ENCODE peak calls at places on chromosomes 7 and 10, in ten cellular contexts. One of them, this sample, is unnamed.
A peak's percentile ranks its signal among the peaks of the same experiment; 100 is the strongest.

GRCh38 chr7:47292832-47293309 is 289.0 kb downstream of the TNS3 start:
- DNase-seq in astrocyte of the cerebellum: no peak
- DNase-seq in activated CD4-positive, CD25-positive, alpha-beta regulatory T cell treated with anti-CD3 and anti-CD28 coated beads, Interleukin-2, amount 50 U/mL, for 16 hours: no peak
- DNase-seq in activated naive CD8-positive, alpha-beta T cell treated with anti-CD3 and anti-CD28 coated beads, Interleukin-2, amount 50 U/mL, for 24 hours: no peak
- DNase-seq in nucleus accumbens: no peak
- DNase-seq in hypothalamus: no peak
- DNase-seq in AG09309: no peak
- DNase-seq in iris pigment epithelial cell: peak; percentile 31
- DNase-seq in MCF 10A: no peak
- DNase-seq in sigmoid colon: no peak
- DNase-seq in this sample: no peak

GRCh38 chr10:107043461-107043860 is 121.0 kb downstream of the SORCS1 start:
- DNase-seq in astrocyte of the cerebellum: no peak
- DNase-seq in activated CD4-positive, CD25-positive, alpha-beta regulatory T cell treated with anti-CD3 and anti-CD28 coated beads, Interleukin-2, amount 50 U/mL, for 16 hours: no peak
- DNase-seq in activated naive CD8-positive, alpha-beta T cell treated with anti-CD3 and anti-CD28 coated beads, Interleukin-2, amount 50 U/mL, for 24 hours: no peak
- DNase-seq in nucleus accumbens: no peak
- DNase-seq in hypothalamus: no peak
- DNase-seq in AG09309: no peak
- DNase-seq in iris pigment epithelial cell: no peak
- DNase-seq in MCF 10A: no peak
- DNase-seq in sigmoid colon: no peak
- DNase-seq in this sample: no peak

GRCh38 chr7:158252081-158252836 is 335.4 kb downstream of the PTPRN2 start:
- DNase-seq in astrocyte of the cerebellum: no peak
- DNase-seq in activated CD4-positive, CD25-positive, alpha-beta regulatory T cell treated with anti-CD3 and anti-CD28 coated beads, Interleukin-2, amount 50 U/mL, for 16 hours: no peak
- DNase-seq in activated naive CD8-positive, alpha-beta T cell treated with anti-CD3 and anti-CD28 coated beads, Interleukin-2, amount 50 U/mL, for 24 hours: no peak
- DNase-seq in nucleus accumbens: no peak
- DNase-seq in hypothalamus: peak; percentile 33
- DNase-seq in AG09309: no peak
- DNase-seq in iris pigment epithelial cell: no peak
- DNase-seq in MCF 10A: no peak
- DNase-seq in sigmoid colon: peak; percentile 50
- DNase-seq in this sample: no peak

GRCh38 chr7:155869784-155870076 is 57.5 kb upstream of the SHH start:
- DNase-seq in astrocyte of the cerebellum: no peak
- DNase-seq in activated CD4-positive, CD25-positive, alpha-beta regulatory T cell treated with anti-CD3 and anti-CD28 coated beads, Interleukin-2, amount 50 U/mL, for 16 hours: no peak
- DNase-seq in activated naive CD8-positive, alpha-beta T cell treated with anti-CD3 and anti-CD28 coated beads, Interleukin-2, amount 50 U/mL, for 24 hours: no peak
- DNase-seq in nucleus accumbens: no peak
- DNase-seq in hypothalamus: no peak
- DNase-seq in AG09309: no peak
- DNase-seq in iris pigment epithelial cell: no peak
- DNase-seq in MCF 10A: no peak
- DNase-seq in sigmoid colon: peak; percentile 41
- DNase-seq in this sample: no peak

GRCh38 chr7:45026984-45027773 is 27.2 kb downstream of the CCM2 start:
- DNase-seq in astrocyte of the cerebellum: no peak
- DNase-seq in activated CD4-positive, CD25-positive, alpha-beta regulatory T cell treated with anti-CD3 and anti-CD28 coated beads, Interleukin-2, amount 50 U/mL, for 16 hours: no peak
- DNase-seq in activated naive CD8-positive, alpha-beta T cell treated with anti-CD3 and anti-CD28 coated beads, Interleukin-2, amount 50 U/mL, for 24 hours: peak; percentile 18
- DNase-seq in nucleus accumbens: no peak
- DNase-seq in hypothalamus: no peak
- DNase-seq in AG09309: no peak
- DNase-seq in iris pigment epithelial cell: peak; percentile 55
- DNase-seq in MCF 10A: no peak
- DNase-seq in sigmoid colon: no peak
- DNase-seq in this sample: no peak

GRCh38 chr10:112843623-112844022 is 106.4 kb upstream of the TCF7L2 start:
- DNase-seq in astrocyte of the cerebellum: no peak
- DNase-seq in activated CD4-positive, CD25-positive, alpha-beta regulatory T cell treated with anti-CD3 and anti-CD28 coated beads, Interleukin-2, amount 50 U/mL, for 16 hours: no peak
- DNase-seq in activated naive CD8-positive, alpha-beta T cell treated with anti-CD3 and anti-CD28 coated beads, Interleukin-2, amount 50 U/mL, for 24 hours: no peak
- DNase-seq in nucleus accumbens: no peak
- DNase-seq in hypothalamus: no peak
- DNase-seq in AG09309: no peak
- DNase-seq in iris pigment epithelial cell: peak; percentile 9
- DNase-seq in MCF 10A: no peak
- DNase-seq in sigmoid colon: no peak
- DNase-seq in this sample: no peak

GRCh38 chr7:103914147-103914899 is 75.1 kb downstream of the RELN start:
- DNase-seq in astrocyte of the cerebellum: no peak
- DNase-seq in activated CD4-positive, CD25-positive, alpha-beta regulatory T cell treated with anti-CD3 and anti-CD28 coated beads, Interleukin-2, amount 50 U/mL, for 16 hours: no peak
- DNase-seq in activated naive CD8-positive, alpha-beta T cell treated with anti-CD3 and anti-CD28 coated beads, Interleukin-2, amount 50 U/mL, for 24 hours: no peak
- DNase-seq in nucleus accumbens: no peak
- DNase-seq in hypothalamus: no peak
- DNase-seq in AG09309: no peak
- DNase-seq in iris pigment epithelial cell: peak; percentile 32
- DNase-seq in MCF 10A: no peak
- DNase-seq in sigmoid colon: no peak
- DNase-seq in this sample: no peak

GRCh38 chr10:1432161-1432560 is 305.2 kb downstream of the ADARB2 start:
- DNase-seq in astrocyte of the cerebellum: no peak
- DNase-seq in activated CD4-positive, CD25-positive, alpha-beta regulatory T cell treated with anti-CD3 and anti-CD28 coated beads, Interleukin-2, amount 50 U/mL, for 16 hours: no peak
- DNase-seq in activated naive CD8-positive, alpha-beta T cell treated with anti-CD3 and anti-CD28 coated beads, Interleukin-2, amount 50 U/mL, for 24 hours: no peak
- DNase-seq in nucleus accumbens: no peak
- DNase-seq in hypothalamus: no peak
- DNase-seq in AG09309: no peak
- DNase-seq in iris pigment epithelial cell: no peak
- DNase-seq in MCF 10A: no peak
- DNase-seq in sigmoid colon: no peak
- DNase-seq in this sample: no peak

GRCh38 chr7:107891619-107892366 is 810 bp downstream of the DLD start:
- DNase-seq in astrocyte of the cerebellum: no peak
- DNase-seq in activated CD4-positive, CD25-positive, alpha-beta regulatory T cell treated with anti-CD3 and anti-CD28 coated beads, Interleukin-2, amount 50 U/mL, for 16 hours: no peak
- DNase-seq in activated naive CD8-positive, alpha-beta T cell treated with anti-CD3 and anti-CD28 coated beads, Interleukin-2, amount 50 U/mL, for 24 hours: peak; percentile 12
- DNase-seq in nucleus accumbens: no peak
- DNase-seq in hypothalamus: no peak
- DNase-seq in AG09309: no peak
- DNase-seq in iris pigment epithelial cell: peak; percentile 56
- DNase-seq in MCF 10A: peak; percentile 10
- DNase-seq in sigmoid colon: no peak
- DNase-seq in this sample: no peak

GRCh38 chr10:42637648-42638052 is 720 bp downstream of the ZNF33B start:
- DNase-seq in astrocyte of the cerebellum: no peak
- DNase-seq in activated CD4-positive, CD25-positive, alpha-beta regulatory T cell treated with anti-CD3 and anti-CD28 coated beads, Interleukin-2, amount 50 U/mL, for 16 hours: no peak
- DNase-seq in activated naive CD8-positive, alpha-beta T cell treated with anti-CD3 and anti-CD28 coated beads, Interleukin-2, amount 50 U/mL, for 24 hours: no peak
- DNase-seq in nucleus accumbens: no peak
- DNase-seq in hypothalamus: no peak
- DNase-seq in AG09309: no peak
- DNase-seq in iris pigment epithelial cell: no peak
- DNase-seq in MCF 10A: no peak
- DNase-seq in sigmoid colon: no peak
- DNase-seq in this sample: no peak

GRCh38 chr10:74855027-74855426 is 28.6 kb downstream of the KAT6B start:
- DNase-seq in astrocyte of the cerebellum: no peak
- DNase-seq in activated CD4-positive, CD25-positive, alpha-beta regulatory T cell treated with anti-CD3 and anti-CD28 coated beads, Interleukin-2, amount 50 U/mL, for 16 hours: no peak
- DNase-seq in activated naive CD8-positive, alpha-beta T cell treated with anti-CD3 and anti-CD28 coated beads, Interleukin-2, amount 50 U/mL, for 24 hours: no peak
- DNase-seq in nucleus accumbens: no peak
- DNase-seq in hypothalamus: no peak
- DNase-seq in AG09309: no peak
- DNase-seq in iris pigment epithelial cell: no peak
- DNase-seq in MCF 10A: no peak
- DNase-seq in sigmoid colon: peak; percentile 73
- DNase-seq in this sample: no peak

GRCh38 chr10:119933179-119933578 is 40.6 kb downstream of the SEC23IP start:
- DNase-seq in astrocyte of the cerebellum: peak; percentile 22
- DNase-seq in activated CD4-positive, CD25-positive, alpha-beta regulatory T cell treated with anti-CD3 and anti-CD28 coated beads, Interleukin-2, amount 50 U/mL, for 16 hours: no peak
- DNase-seq in activated naive CD8-positive, alpha-beta T cell treated with anti-CD3 and anti-CD28 coated beads, Interleukin-2, amount 50 U/mL, for 24 hours: no peak
- DNase-seq in nucleus accumbens: no peak
- DNase-seq in hypothalamus: no peak
- DNase-seq in AG09309: no peak
- DNase-seq in iris pigment epithelial cell: no peak
- DNase-seq in MCF 10A: peak; percentile 14
- DNase-seq in sigmoid colon: no peak
- DNase-seq in this sample: no peak

GRCh38 chr7:95798401-95798930 is 26.1 kb downstream of the DYNC1I1 start:
- DNase-seq in astrocyte of the cerebellum: no peak
- DNase-seq in activated CD4-positive, CD25-positive, alpha-beta regulatory T cell treated with anti-CD3 and anti-CD28 coated beads, Interleukin-2, amount 50 U/mL, for 16 hours: no peak
- DNase-seq in activated naive CD8-positive, alpha-beta T cell treated with anti-CD3 and anti-CD28 coated beads, Interleukin-2, amount 50 U/mL, for 24 hours: no peak
- DNase-seq in nucleus accumbens: no peak
- DNase-seq in hypothalamus: no peak
- DNase-seq in AG09309: no peak
- DNase-seq in iris pigment epithelial cell: peak; percentile 9
- DNase-seq in MCF 10A: no peak
- DNase-seq in sigmoid colon: no peak
- DNase-seq in this sample: no peak

GRCh38 chr10:48589266-48589665 is 15.6 kb downstream of the ARHGAP22 start:
- DNase-seq in astrocyte of the cerebellum: peak; percentile 35
- DNase-seq in activated CD4-positive, CD25-positive, alpha-beta regulatory T cell treated with anti-CD3 and anti-CD28 coated beads, Interleukin-2, amount 50 U/mL, for 16 hours: no peak
- DNase-seq in activated naive CD8-positive, alpha-beta T cell treated with anti-CD3 and anti-CD28 coated beads, Interleukin-2, amount 50 U/mL, for 24 hours: no peak
- DNase-seq in nucleus accumbens: no peak
- DNase-seq in hypothalamus: no peak
- DNase-seq in AG09309: peak; percentile 68
- DNase-seq in iris pigment epithelial cell: peak; percentile 74
- DNase-seq in MCF 10A: peak; percentile 87
- DNase-seq in sigmoid colon: no peak
- DNase-seq in this sample: no peak

GRCh38 chr10:8035641-8036520 is 18.6 kb upstream of the GATA3 start:
- DNase-seq in astrocyte of the cerebellum: no peak
- DNase-seq in activated CD4-positive, CD25-positive, alpha-beta regulatory T cell treated with anti-CD3 and anti-CD28 coated beads, Interleukin-2, amount 50 U/mL, for 16 hours: no peak
- DNase-seq in activated naive CD8-positive, alpha-beta T cell treated with anti-CD3 and anti-CD28 coated beads, Interleukin-2, amount 50 U/mL, for 24 hours: no peak
- DNase-seq in nucleus accumbens: no peak
- DNase-seq in hypothalamus: no peak
- DNase-seq in AG09309: no peak
- DNase-seq in iris pigment epithelial cell: no peak
- DNase-seq in MCF 10A: no peak
- DNase-seq in sigmoid colon: no peak
- DNase-seq in this sample: no peak

GRCh38 chr10:46523119-46523880 is 33.2 kb downstream of the GPRIN2 start:
- DNase-seq in astrocyte of the cerebellum: no peak
- DNase-seq in activated CD4-positive, CD25-positive, alpha-beta regulatory T cell treated with anti-CD3 and anti-CD28 coated beads, Interleukin-2, amount 50 U/mL, for 16 hours: no peak
- DNase-seq in activated naive CD8-positive, alpha-beta T cell treated with anti-CD3 and anti-CD28 coated beads, Interleukin-2, amount 50 U/mL, for 24 hours: no peak
- DNase-seq in nucleus accumbens: no peak
- DNase-seq in hypothalamus: no peak
- DNase-seq in AG09309: no peak
- DNase-seq in iris pigment epithelial cell: peak; percentile 39
- DNase-seq in MCF 10A: peak; percentile 95
- DNase-seq in sigmoid colon: peak; percentile 65
- DNase-seq in this sample: no peak

GRCh38 chr10:29455095-29455494 is 166.2 kb downstream of the LYZL1 start:
- DNase-seq in astrocyte of the cerebellum: no peak
- DNase-seq in activated CD4-positive, CD25-positive, alpha-beta regulatory T cell treated with anti-CD3 and anti-CD28 coated beads, Interleukin-2, amount 50 U/mL, for 16 hours: no peak
- DNase-seq in activated naive CD8-positive, alpha-beta T cell treated with anti-CD3 and anti-CD28 coated beads, Interleukin-2, amount 50 U/mL, for 24 hours: no peak
- DNase-seq in nucleus accumbens: no peak
- DNase-seq in hypothalamus: no peak
- DNase-seq in AG09309: no peak
- DNase-seq in iris pigment epithelial cell: no peak
- DNase-seq in MCF 10A: no peak
- DNase-seq in sigmoid colon: no peak
- DNase-seq in this sample: no peak

GRCh38 chr10:114648368-114648767 is 9.7 kb downstream of the ABLIM1 start:
- DNase-seq in astrocyte of the cerebellum: peak; percentile 29
- DNase-seq in activated CD4-positive, CD25-positive, alpha-beta regulatory T cell treated with anti-CD3 and anti-CD28 coated beads, Interleukin-2, amount 50 U/mL, for 16 hours: no peak
- DNase-seq in activated naive CD8-positive, alpha-beta T cell treated with anti-CD3 and anti-CD28 coated beads, Interleukin-2, amount 50 U/mL, for 24 hours: no peak
- DNase-seq in nucleus accumbens: no peak
- DNase-seq in hypothalamus: no peak
- DNase-seq in AG09309: peak; percentile 55
- DNase-seq in iris pigment epithelial cell: peak; percentile 84
- DNase-seq in MCF 10A: peak; percentile 69
- DNase-seq in sigmoid colon: no peak
- DNase-seq in this sample: no peak

GRCh38 chr7:88789480-88790064 is 6.0 kb downstream of the TEX47 start:
- DNase-seq in astrocyte of the cerebellum: peak; percentile 13
- DNase-seq in activated CD4-positive, CD25-positive, alpha-beta regulatory T cell treated with anti-CD3 and anti-CD28 coated beads, Interleukin-2, amount 50 U/mL, for 16 hours: no peak
- DNase-seq in activated naive CD8-positive, alpha-beta T cell treated with anti-CD3 and anti-CD28 coated beads, Interleukin-2, amount 50 U/mL, for 24 hours: no peak
- DNase-seq in nucleus accumbens: no peak
- DNase-seq in hypothalamus: no peak
- DNase-seq in AG09309: no peak
- DNase-seq in iris pigment epithelial cell: peak; percentile 18
- DNase-seq in MCF 10A: peak; percentile 38
- DNase-seq in sigmoid colon: no peak
- DNase-seq in this sample: no peak

This sample was measured in GM18507.